ENCODE peak calls at places on chromosomes 12 and 14, in seven cellular contexts. F is aorta; T is naive thymus-derived CD4-positive, alpha-beta T cell; V is heart left ventricle; E is astrocyte of the spinal cord; D is hepatocyte; U is kidney epithelial cell. N is an unnamed sample.

GRCh38 chr14:31269599-31270195 is 62.1 kb upstream of the HECTD1 start:
- DNase-seq in V (no peak), F (no peak), U (no peak), T (no peak), E (no peak), D (no peak), N (no peak)

GRCh38 chr12:47876404-47876960 is 28.3 kb downstream of the VDR start:
- DNase-seq in V (no peak), T (no peak), U (no peak), F (no peak), E (no peak), D (no peak), N (no peak)

GRCh38 chr14:49598182-49598478 is 610 bp upstream of the LRR1 start:
- DNase-seq in U (no peak), E (no peak), F (no peak), D (no peak), T (peak; percentile 21), V (no peak), N (no peak)

GRCh38 chr14:40476005-40476404 is 1043.8 kb upstream of the FBXO33 start:
- DNase-seq in T (no peak), D (no peak), U (no peak), F (no peak), V (no peak), E (no peak), N (no peak)

GRCh38 chr12:124764451-124764850 is 99.2 kb downstream of the SCARB1 start:
- DNase-seq in U (no peak), V (no peak), D (peak; percentile 47), T (no peak), E (peak; percentile 84), F (no peak), N (peak; percentile 91)

GRCh38 chr12:37543966-37544668 is 772.5 kb upstream of the ALG10B start:
- DNase-seq in U (no peak), D (no peak), T (no peak), F (no peak), V (no peak), E (no peak), N (no peak)

GRCh38 chr12:124927325-124928094 is 13.1 kb upstream of the UBC start:
- DNase-seq in E (peak; percentile 88), D (peak; percentile 95), U (no peak), V (peak; percentile 91), F (peak; percentile 95), T (peak; percentile 92), N (peak; percentile 88)

GRCh38 chr12:68336754-68337343 is 4.7 kb upstream of the MDM1 start:
- DNase-seq in U (no peak), T (no peak), F (no peak), E (no peak), D (no peak), V (no peak), N (no peak)

GRCh38 chr12:65384240-65384639 is 105.8 kb downstream of the MSRB3 start:
- DNase-seq in F (no peak), V (no peak), E (no peak), T (no peak), U (no peak), D (no peak), N (no peak)

GRCh38 chr12:16297521-16297920 is 20.0 kb upstream of the SLC15A5 start:
- DNase-seq in T (no peak), D (no peak), U (no peak), F (no peak), E (no peak), V (no peak), N (no peak)

GRCh38 chr12:14185441-14186192 is 179.9 kb upstream of the ATF7IP start:
- DNase-seq in T (no peak), V (no peak), D (peak; percentile 80), U (no peak), F (no peak), E (peak; percentile 34), N (peak; percentile 52)

GRCh38 chr12:63913929-63914328 is 69.4 kb downstream of the SRGAP1 start:
- DNase-seq in U (no peak), E (no peak), F (no peak), T (no peak), D (no peak), V (no peak), N (no peak)

GRCh38 chr14:21096889-21097615 is 1.4 kb downstream of the ZNF219 start:
- DNase-seq in V (no peak), U (no peak), D (no peak), E (no peak), T (peak; percentile 27), F (no peak), N (no peak)

GRCh38 chr12:92695577-92695976 is 7.2 kb upstream of the PLEKHG7 start:
- DNase-seq in F (no peak), U (no peak), V (no peak), E (no peak), D (no peak), T (no peak), N (no peak)

GRCh38 chr12:40033260-40033649 is 72.6 kb downstream of the SLC2A13 start:
- DNase-seq in U (no peak), F (no peak), V (no peak), D (no peak), E (no peak), T (no peak), N (no peak)

GRCh38 chr12:59708059-59708458 is 112.2 kb downstream of the SLC16A7 start:
- DNase-seq in E (peak; percentile 68), U (peak; percentile 29), D (no peak), F (no peak), V (no peak), T (no peak), N (peak; percentile 53)

GRCh38 chr12:25434493-25434892 is 118.6 kb downstream of the LMNTD1 start:
- DNase-seq in V (no peak), U (no peak), T (no peak), F (no peak), E (no peak), D (no peak), N (no peak)

GRCh38 chr12:2586159-2587035 is 208.4 kb upstream of the FKBP4 start:
- DNase-seq in E (peak; percentile 50), F (no peak), V (no peak), U (no peak), D (no peak), T (no peak), N (no peak)

GRCh38 chr12:41076114-41076513 is 112.0 kb upstream of the PDZRN4 start:
- DNase-seq in D (no peak), U (no peak), F (no peak), V (no peak), T (no peak), E (no peak), N (no peak)

DNA sequence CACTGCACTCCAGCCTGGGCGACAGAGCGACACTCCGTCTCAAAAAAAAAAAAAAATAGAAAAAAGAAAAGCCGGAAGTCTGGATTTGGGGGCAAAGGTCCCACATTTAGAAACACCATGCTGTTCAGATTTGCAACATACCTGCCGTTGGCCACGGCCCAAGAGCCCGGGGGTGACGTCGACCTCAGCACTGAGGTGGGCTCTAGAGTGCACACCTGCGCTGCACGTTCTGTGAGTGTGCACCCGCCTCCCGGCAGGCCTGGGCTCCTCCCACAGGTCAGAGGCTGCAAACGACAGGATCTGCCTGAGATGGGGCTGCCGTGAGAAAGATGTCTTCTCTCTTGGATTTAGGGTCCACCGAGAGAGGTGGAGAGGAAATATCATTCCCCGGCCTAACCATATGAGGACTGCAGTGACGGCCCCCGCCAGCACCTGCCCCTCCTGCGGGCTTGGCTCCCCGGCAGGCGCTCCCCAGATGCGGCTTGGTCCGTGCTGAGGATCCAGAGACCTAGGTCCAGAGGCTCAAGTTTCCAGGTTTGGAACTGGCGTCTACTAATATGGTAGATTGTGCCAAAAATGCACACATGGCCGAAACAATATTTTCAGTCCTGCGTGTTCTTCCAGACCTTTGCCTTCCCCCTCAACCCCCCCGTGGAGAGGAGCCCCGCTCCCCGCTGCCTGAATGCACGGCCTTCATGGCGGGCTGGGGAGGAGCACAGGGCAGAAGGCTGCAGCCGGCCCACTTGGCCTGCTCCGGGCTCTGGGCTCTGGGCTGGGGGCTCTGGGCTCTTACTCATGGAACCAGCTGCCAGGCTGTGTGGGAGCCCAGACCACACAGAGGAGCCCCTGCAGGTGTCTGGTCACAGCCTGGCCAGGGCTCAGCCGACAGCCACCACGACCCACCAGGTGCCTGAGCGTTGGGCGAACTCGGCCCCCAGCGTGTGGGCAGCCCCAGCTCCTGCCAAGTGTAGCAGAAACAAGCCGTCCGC is 58.8 kb upstream of the FBRSL1 start:
- DNase-seq in E (no peak), D (no peak), F (no peak), U (no peak), V (no peak), T (no peak), N (no peak)
- H3K4me3 ChIP-seq in E (no peak overlapping the region), D (no peak overlapping the region), F (no peak overlapping the region), U (no peak overlapping the region), V (no peak overlapping the region), T (peak overlapping the region; percentile 48), N (no peak overlapping the region)

GRCh38 chr12:113058553-113058952 is 2.0 kb downstream of the DTX1 start:
- DNase-seq in T (no peak), U (no peak), V (no peak), E (no peak), F (no peak), D (no peak), N (no peak)

GRCh38 chr12:113061061-113061694 is 4.6 kb downstream of the DTX1 start:
- DNase-seq in E (no peak), T (no peak), U (no peak), D (no peak), V (no peak), F (no peak), N (no peak)

GRCh38 chr12:113059071-113059595 is 2.6 kb downstream of the DTX1 start:
- DNase-seq in V (no peak), E (no peak), U (no peak), F (no peak), D (no peak), T (no peak), N (no peak)

GRCh38 chr12:113062502-113063395 is 6.2 kb downstream of the DTX1 start:
- DNase-seq in V (no peak), F (no peak), D (no peak), T (no peak), E (peak; percentile 32), U (no peak), N (no peak)

DNA sequence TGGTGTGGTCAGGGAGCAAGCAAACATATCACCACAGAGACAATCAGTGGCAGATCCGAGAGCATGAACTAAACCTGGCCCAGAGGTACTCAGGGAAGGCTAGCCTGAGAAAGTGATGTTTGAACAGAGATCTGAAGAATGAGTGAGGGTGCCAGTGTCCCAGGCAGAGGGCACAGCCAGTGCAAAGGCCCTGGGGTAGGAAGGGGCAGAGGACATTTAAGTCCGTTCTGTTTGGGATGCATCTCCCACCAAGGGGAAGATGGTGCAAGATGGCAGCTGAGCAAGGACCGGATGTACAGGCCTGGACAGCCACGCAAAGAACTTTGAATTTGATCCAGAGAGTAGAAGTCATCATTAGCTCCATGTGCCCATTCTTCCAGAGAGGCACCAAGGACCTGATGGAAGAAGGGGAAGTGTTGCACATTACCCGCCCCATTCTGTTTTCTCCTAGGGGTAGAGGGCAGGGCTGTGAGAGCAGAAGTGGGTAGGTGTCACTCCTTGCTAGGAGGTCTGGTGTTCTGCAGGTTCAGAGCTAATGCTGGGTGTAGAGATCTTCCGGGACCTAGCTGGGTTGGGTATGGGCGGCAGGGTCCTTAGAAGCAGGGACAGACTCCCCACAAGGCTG is 3.9 kb downstream of the DTX1 start:
- DNase-seq in F (no peak), U (no peak), T (no peak), D (no peak), E (no peak), V (no peak), N (no peak)
- H3K4me3 ChIP-seq in F (no peak overlapping the region), U (no peak overlapping the region), T (no peak overlapping the region), D (no peak overlapping the region), E (no peak overlapping the region), V (no peak overlapping the region), N (no peak overlapping the region)

GRCh38 chr14:38207342-38207741 is 362 bp upstream of the SSTR1 start:
- DNase-seq in T (no peak), E (no peak), V (no peak), D (peak; percentile 14), U (no peak), F (no peak), N (peak; percentile 10)
- H3K4me3 ChIP-seq in T (no peak overlapping the region), E (no peak overlapping the region), V (peak overlapping the region; percentile 60), D (peak overlapping the region; percentile 7), U (no peak overlapping the region), F (no peak overlapping the region), N (no peak overlapping the region)

GRCh38 chr12:7501031-7501585 is 2.5 kb downstream of the CD163 start:
- DNase-seq in U (no peak), V (no peak), E (peak; percentile 22), T (no peak), D (no peak), F (no peak), N (no peak)
- H3K4me3 ChIP-seq in U (no peak overlapping the region), V (peak overlapping the region; percentile 18), E (no peak overlapping the region), T (no peak overlapping the region), D (no peak overlapping the region), F (no peak overlapping the region), N (no peak overlapping the region)

N was measured in fibroblast of pulmonary artery.